ENCODE peak calls at places on chromosome 1, in eight cellular contexts. One of them, this sample, is unnamed.
A peak's percentile ranks its signal among the peaks of the same experiment; 100 is the strongest.

GRCh38 chr1:26697978-26698849 is 2.4 kb downstream of the ARID1A start:
- DNase-seq in GDM1: peak; percentile 55
- DNase-seq in left ventricle myocardium inferior: peak; percentile 20
- DNase-seq in cerebellar cortex: peak; percentile 92
- DNase-seq in nucleus accumbens: peak; percentile 33
- DNase-seq in thoracic aorta: no peak
- DNase-seq in AG04449: peak; percentile 92
- DNase-seq in epithelial cell of proximal tubule: peak; percentile 87
- DNase-seq in this sample: peak; percentile 88

GRCh38 chr1:243432136-243432535 is 176.3 kb downstream of the SDCCAG8 start:
- DNase-seq in AG04449: no peak
- DNase-seq in thoracic aorta: no peak
- DNase-seq in left ventricle myocardium inferior: no peak
- DNase-seq in GDM1: no peak
- DNase-seq in cerebellar cortex: no peak
- DNase-seq in nucleus accumbens: no peak
- DNase-seq in epithelial cell of proximal tubule: no peak
- DNase-seq in this sample: no peak

GRCh38 chr1:234667891-234668576 is 58.1 kb upstream of the IRF2BP2 start:
- DNase-seq in left ventricle myocardium inferior: no peak
- DNase-seq in thoracic aorta: no peak
- DNase-seq in GDM1: no peak
- DNase-seq in nucleus accumbens: no peak
- DNase-seq in cerebellar cortex: no peak
- DNase-seq in AG04449: no peak
- DNase-seq in epithelial cell of proximal tubule: no peak
- DNase-seq in this sample: no peak

GRCh38 chr1:93114403-93114802 is 35.3 kb downstream of the MTF2 start:
- DNase-seq in thoracic aorta: no peak
- DNase-seq in nucleus accumbens: no peak
- DNase-seq in cerebellar cortex: no peak
- DNase-seq in GDM1: no peak
- DNase-seq in left ventricle myocardium inferior: no peak
- DNase-seq in AG04449: no peak
- DNase-seq in epithelial cell of proximal tubule: no peak
- DNase-seq in this sample: no peak

GRCh38 chr1:168991667-168992475 is 114.6 kb upstream of the ATP1B1 start:
- DNase-seq in left ventricle myocardium inferior: no peak
- DNase-seq in cerebellar cortex: no peak
- DNase-seq in thoracic aorta: no peak
- DNase-seq in AG04449: no peak
- DNase-seq in nucleus accumbens: no peak
- DNase-seq in GDM1: no peak
- DNase-seq in epithelial cell of proximal tubule: no peak
- DNase-seq in this sample: no peak

GRCh38 chr1:200118779-200119505 is 91.4 kb downstream of the NR5A2 start:
- DNase-seq in nucleus accumbens: no peak
- DNase-seq in thoracic aorta: no peak
- DNase-seq in left ventricle myocardium inferior: no peak
- DNase-seq in AG04449: no peak
- DNase-seq in GDM1: no peak
- DNase-seq in epithelial cell of proximal tubule: no peak
- DNase-seq in cerebellar cortex: no peak
- DNase-seq in this sample: no peak

GRCh38 chr1:4027008-4027407 is 126.9 kb upstream of the C1orf174 start:
- DNase-seq in nucleus accumbens: no peak
- DNase-seq in GDM1: no peak
- DNase-seq in epithelial cell of proximal tubule: no peak
- DNase-seq in thoracic aorta: no peak
- DNase-seq in cerebellar cortex: no peak
- DNase-seq in left ventricle myocardium inferior: no peak
- DNase-seq in AG04449: no peak
- DNase-seq in this sample: no peak

GRCh38 chr1:29305943-29306342 is 69.6 kb downstream of the PTPRU start:
- DNase-seq in AG04449: no peak
- DNase-seq in epithelial cell of proximal tubule: no peak
- DNase-seq in nucleus accumbens: no peak
- DNase-seq in GDM1: no peak
- DNase-seq in left ventricle myocardium inferior: no peak
- DNase-seq in thoracic aorta: no peak
- DNase-seq in cerebellar cortex: no peak
- DNase-seq in this sample: peak; percentile 51

GRCh38 chr1:77126309-77126708 is 92.9 kb downstream of the PIGK start:
- DNase-seq in GDM1: peak; percentile 16
- DNase-seq in epithelial cell of proximal tubule: peak; percentile 37
- DNase-seq in nucleus accumbens: no peak
- DNase-seq in cerebellar cortex: peak; percentile 62
- DNase-seq in left ventricle myocardium inferior: no peak
- DNase-seq in thoracic aorta: no peak
- DNase-seq in AG04449: peak; percentile 34
- DNase-seq in this sample: no peak